ENCODE peak calls at places on chromosomes 16 and 17, in ten cellular contexts. One of them, this sample, is unnamed.

GRCh38 chr17:78315355-78316114 is 44.3 kb downstream of the SOCS3 start:
- DNase-seq in nephron progenitor cell: no peak
- DNase-seq in NB4: peak; percentile 36
- DNase-seq in cardiac muscle cell: no peak
- DNase-seq in mesothelial cell of epicardium: no peak
- DNase-seq in cardiac fibroblast: peak; percentile 94
- DNase-seq in fibroblast of lung: peak; percentile 90
- DNase-seq in brain microvascular endothelial cell: peak; percentile 86
- DNase-seq in astrocyte of the cerebellum: peak; percentile 86
- DNase-seq in esophagus squamous epithelium: no peak
- DNase-seq in this sample: peak; percentile 71

GRCh38 chr16:78742501-78743283 is 643.2 kb downstream of the WWOX start:
- DNase-seq in cardiac fibroblast: no peak
- DNase-seq in nephron progenitor cell: no peak
- DNase-seq in mesothelial cell of epicardium: no peak
- DNase-seq in cardiac muscle cell: no peak
- DNase-seq in brain microvascular endothelial cell: peak; percentile 47
- DNase-seq in NB4: peak; percentile 83
- DNase-seq in esophagus squamous epithelium: no peak
- DNase-seq in astrocyte of the cerebellum: no peak
- DNase-seq in fibroblast of lung: peak; percentile 10
- DNase-seq in this sample: no peak

GRCh38 chr17:77354420-77354720 is 213.6 kb downstream of the SEC14L1 start:
- DNase-seq in brain microvascular endothelial cell: no peak
- DNase-seq in nephron progenitor cell: no peak
- DNase-seq in astrocyte of the cerebellum: no peak
- DNase-seq in NB4: no peak
- DNase-seq in cardiac fibroblast: no peak
- DNase-seq in cardiac muscle cell: no peak
- DNase-seq in fibroblast of lung: no peak
- DNase-seq in esophagus squamous epithelium: no peak
- DNase-seq in mesothelial cell of epicardium: peak; percentile 11
- DNase-seq in this sample: no peak

GRCh38 chr17:76345377-76345945 is 8.3 kb downstream of the PRPSAP1 start:
- DNase-seq in NB4: no peak
- DNase-seq in nephron progenitor cell: no peak
- DNase-seq in fibroblast of lung: no peak
- DNase-seq in esophagus squamous epithelium: no peak
- DNase-seq in astrocyte of the cerebellum: no peak
- DNase-seq in mesothelial cell of epicardium: no peak
- DNase-seq in cardiac fibroblast: no peak
- DNase-seq in brain microvascular endothelial cell: no peak
- DNase-seq in cardiac muscle cell: no peak
- DNase-seq in this sample: no peak

GRCh38 chr16:73530529-73530928 is 482.6 kb upstream of the ZFHX3 start:
- DNase-seq in fibroblast of lung: no peak
- DNase-seq in cardiac muscle cell: no peak
- DNase-seq in brain microvascular endothelial cell: no peak
- DNase-seq in esophagus squamous epithelium: no peak
- DNase-seq in astrocyte of the cerebellum: no peak
- DNase-seq in nephron progenitor cell: no peak
- DNase-seq in mesothelial cell of epicardium: no peak
- DNase-seq in NB4: no peak
- DNase-seq in cardiac fibroblast: no peak
- DNase-seq in this sample: no peak

GRCh38 chr17:43427362-43428043 is 28.7 kb downstream of the ARL4D start:
- DNase-seq in astrocyte of the cerebellum: no peak
- DNase-seq in cardiac muscle cell: no peak
- DNase-seq in cardiac fibroblast: no peak
- DNase-seq in fibroblast of lung: no peak
- DNase-seq in esophagus squamous epithelium: no peak
- DNase-seq in mesothelial cell of epicardium: no peak
- DNase-seq in NB4: no peak
- DNase-seq in nephron progenitor cell: no peak
- DNase-seq in brain microvascular endothelial cell: no peak
- DNase-seq in this sample: no peak

GRCh38 chr16:69316595-69317034 is 5.5 kb downstream of the VPS4A start:
- DNase-seq in astrocyte of the cerebellum: no peak
- DNase-seq in brain microvascular endothelial cell: no peak
- DNase-seq in NB4: peak; percentile 8
- DNase-seq in mesothelial cell of epicardium: no peak
- DNase-seq in cardiac fibroblast: no peak
- DNase-seq in fibroblast of lung: no peak
- DNase-seq in esophagus squamous epithelium: no peak
- DNase-seq in nephron progenitor cell: no peak
- DNase-seq in cardiac muscle cell: no peak
- DNase-seq in this sample: no peak

GRCh38 chr17:44170499-44171201 is at the start of gene ASB16:
- DNase-seq in cardiac fibroblast: peak; percentile 33
- DNase-seq in NB4: no peak
- DNase-seq in brain microvascular endothelial cell: no peak
- DNase-seq in mesothelial cell of epicardium: no peak
- DNase-seq in fibroblast of lung: peak; percentile 41
- DNase-seq in nephron progenitor cell: no peak
- DNase-seq in astrocyte of the cerebellum: no peak
- DNase-seq in esophagus squamous epithelium: no peak
- DNase-seq in cardiac muscle cell: peak; percentile 87
- DNase-seq in this sample: no peak

GRCh38 chr17:38702900-38703741 is 2.0 kb upstream of the MLLT6 start:
- DNase-seq in cardiac fibroblast: no peak
- DNase-seq in nephron progenitor cell: peak; percentile 28
- DNase-seq in fibroblast of lung: peak; percentile 6
- DNase-seq in mesothelial cell of epicardium: no peak
- DNase-seq in astrocyte of the cerebellum: no peak
- DNase-seq in NB4: peak; percentile 62
- DNase-seq in esophagus squamous epithelium: no peak
- DNase-seq in cardiac muscle cell: no peak
- DNase-seq in brain microvascular endothelial cell: no peak
- DNase-seq in this sample: no peak

GRCh38 chr17:50848039-50848438 is 12.7 kb downstream of the WFIKKN2 start:
- DNase-seq in esophagus squamous epithelium: no peak
- DNase-seq in cardiac fibroblast: no peak
- DNase-seq in fibroblast of lung: no peak
- DNase-seq in astrocyte of the cerebellum: no peak
- DNase-seq in nephron progenitor cell: no peak
- DNase-seq in NB4: no peak
- DNase-seq in brain microvascular endothelial cell: no peak
- DNase-seq in mesothelial cell of epicardium: no peak
- DNase-seq in cardiac muscle cell: no peak
- DNase-seq in this sample: no peak
- TF ChIP-seq CTCF in esophagus squamous epithelium: no peak
- TF ChIP-seq CTCF in cardiac fibroblast: no peak
- TF ChIP-seq CTCF in fibroblast of lung: no peak
- TF ChIP-seq CTCF in astrocyte of the cerebellum: no peak
- TF ChIP-seq CTCF in nephron progenitor cell: no peak
- TF ChIP-seq CTCF in NB4: no peak
- TF ChIP-seq CTCF in brain microvascular endothelial cell: no peak
- TF ChIP-seq CTCF in mesothelial cell of epicardium: no peak
- TF ChIP-seq CTCF in cardiac muscle cell: no peak
- TF ChIP-seq CTCF in this sample: no peak

GRCh38 chr17:8380049-8380448 is 2.9 kb downstream of the RPL26 start:
- DNase-seq in esophagus squamous epithelium: no peak
- DNase-seq in fibroblast of lung: no peak
- DNase-seq in NB4: no peak
- DNase-seq in nephron progenitor cell: no peak
- DNase-seq in cardiac muscle cell: no peak
- DNase-seq in brain microvascular endothelial cell: no peak
- DNase-seq in mesothelial cell of epicardium: no peak
- DNase-seq in astrocyte of the cerebellum: no peak
- DNase-seq in cardiac fibroblast: no peak
- DNase-seq in this sample: no peak

GRCh38 chr17:8377422-8377821 is 918 bp upstream of the KRABD2 start:
- DNase-seq in mesothelial cell of epicardium: no peak
- DNase-seq in nephron progenitor cell: no peak
- DNase-seq in cardiac muscle cell: no peak
- DNase-seq in brain microvascular endothelial cell: no peak
- DNase-seq in NB4: no peak
- DNase-seq in fibroblast of lung: no peak
- DNase-seq in esophagus squamous epithelium: no peak
- DNase-seq in astrocyte of the cerebellum: no peak
- DNase-seq in cardiac fibroblast: no peak
- DNase-seq in this sample: no peak

GRCh38 chr17:8375738-8376259 is 705 bp downstream of the KRABD2 start:
- DNase-seq in nephron progenitor cell: no peak
- DNase-seq in NB4: no peak
- DNase-seq in esophagus squamous epithelium: no peak
- DNase-seq in brain microvascular endothelial cell: no peak
- DNase-seq in mesothelial cell of epicardium: no peak
- DNase-seq in astrocyte of the cerebellum: no peak
- DNase-seq in fibroblast of lung: peak; percentile 39
- DNase-seq in cardiac muscle cell: no peak
- DNase-seq in cardiac fibroblast: no peak
- DNase-seq in this sample: no peak

GRCh38 chr17:8372422-8372821 is 4.1 kb downstream of the KRABD2 start:
- DNase-seq in brain microvascular endothelial cell: no peak
- DNase-seq in fibroblast of lung: no peak
- DNase-seq in NB4: no peak
- DNase-seq in astrocyte of the cerebellum: no peak
- DNase-seq in nephron progenitor cell: no peak
- DNase-seq in cardiac muscle cell: no peak
- DNase-seq in esophagus squamous epithelium: no peak
- DNase-seq in mesothelial cell of epicardium: no peak
- DNase-seq in cardiac fibroblast: no peak
- DNase-seq in this sample: no peak

DNA sequence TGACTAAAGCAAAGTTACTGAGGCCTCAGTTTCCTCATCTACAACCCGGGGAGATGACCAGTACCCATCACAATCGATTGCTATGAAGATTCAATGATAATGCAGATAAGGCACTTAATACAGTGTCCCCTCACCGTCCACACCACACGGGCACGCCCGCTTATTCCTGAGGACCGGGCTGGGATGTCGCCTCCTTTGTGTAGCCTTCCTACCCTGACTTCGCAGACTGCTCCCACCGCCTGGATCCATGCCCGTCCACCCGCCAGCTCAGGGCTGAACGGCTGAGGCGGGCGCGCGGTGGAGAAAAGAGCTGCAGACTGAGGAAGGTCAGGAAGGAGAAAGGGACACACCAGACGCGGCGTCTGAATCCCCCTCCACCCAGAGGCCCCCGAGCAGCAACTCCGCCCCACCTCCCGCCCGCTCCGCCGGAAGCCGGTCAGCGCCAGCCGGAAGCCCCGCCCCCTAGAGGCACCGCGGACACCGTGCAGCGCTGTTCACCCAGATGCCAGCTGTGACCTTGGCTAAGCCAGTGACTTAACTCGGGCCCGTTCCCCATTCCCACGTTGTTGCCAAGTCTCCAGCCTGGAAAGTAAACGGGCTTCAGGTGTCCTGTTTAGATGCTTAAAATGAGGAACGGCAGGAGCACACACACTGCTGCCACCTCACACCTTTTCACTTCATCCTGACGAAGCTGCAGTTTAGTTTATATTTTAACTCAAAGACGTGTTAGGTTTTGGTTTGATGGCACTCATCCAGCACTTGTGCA is at the start of gene KRABD2:
- DNase-seq in mesothelial cell of epicardium: peak; percentile 92
- DNase-seq in fibroblast of lung: peak; percentile 83
- DNase-seq in nephron progenitor cell: peak; percentile 96
- DNase-seq in NB4: peak; percentile 87
- DNase-seq in cardiac fibroblast: peak; percentile 88
- DNase-seq in astrocyte of the cerebellum: no peak
- DNase-seq in brain microvascular endothelial cell: peak; percentile 68
- DNase-seq in cardiac muscle cell: peak; percentile 94
- DNase-seq in esophagus squamous epithelium: peak; percentile 21
- DNase-seq in this sample: no peak
- TF ChIP-seq CTCF in mesothelial cell of epicardium: peak; percentile 27
- TF ChIP-seq CTCF in fibroblast of lung: peak; percentile 53
- TF ChIP-seq CTCF in nephron progenitor cell: peak; percentile 50
- TF ChIP-seq CTCF in NB4: peak; percentile 35
- TF ChIP-seq CTCF in cardiac fibroblast: peak; percentile 51
- TF ChIP-seq CTCF in astrocyte of the cerebellum: peak; percentile 69
- TF ChIP-seq CTCF in brain microvascular endothelial cell: peak; percentile 71
- TF ChIP-seq CTCF in cardiac muscle cell: peak; percentile 58
- TF ChIP-seq CTCF in esophagus squamous epithelium: peak; percentile 61
- TF ChIP-seq CTCF in this sample: peak; percentile 67

GRCh38 chr17:79777166-79777843 is 643 bp upstream of the CBX2 start:
- DNase-seq in mesothelial cell of epicardium: peak; percentile 77
- DNase-seq in cardiac muscle cell: peak; percentile 58
- DNase-seq in brain microvascular endothelial cell: peak; percentile 9
- DNase-seq in astrocyte of the cerebellum: no peak
- DNase-seq in NB4: peak; percentile 86
- DNase-seq in nephron progenitor cell: peak; percentile 68
- DNase-seq in esophagus squamous epithelium: no peak
- DNase-seq in cardiac fibroblast: peak; percentile 66
- DNase-seq in fibroblast of lung: peak; percentile 42
- DNase-seq in this sample: no peak
- TF ChIP-seq CTCF in mesothelial cell of epicardium: no peak
- TF ChIP-seq CTCF in cardiac muscle cell: peak; percentile 36
- TF ChIP-seq CTCF in brain microvascular endothelial cell: peak; percentile 28
- TF ChIP-seq CTCF in astrocyte of the cerebellum: peak; percentile 33
- TF ChIP-seq CTCF in NB4: peak; percentile 32
- TF ChIP-seq CTCF in nephron progenitor cell: no peak
- TF ChIP-seq CTCF in esophagus squamous epithelium: no peak
- TF ChIP-seq CTCF in cardiac fibroblast: peak; percentile 4
- TF ChIP-seq CTCF in fibroblast of lung: peak; percentile 27
- TF ChIP-seq CTCF in this sample: peak; percentile 14

DNA sequence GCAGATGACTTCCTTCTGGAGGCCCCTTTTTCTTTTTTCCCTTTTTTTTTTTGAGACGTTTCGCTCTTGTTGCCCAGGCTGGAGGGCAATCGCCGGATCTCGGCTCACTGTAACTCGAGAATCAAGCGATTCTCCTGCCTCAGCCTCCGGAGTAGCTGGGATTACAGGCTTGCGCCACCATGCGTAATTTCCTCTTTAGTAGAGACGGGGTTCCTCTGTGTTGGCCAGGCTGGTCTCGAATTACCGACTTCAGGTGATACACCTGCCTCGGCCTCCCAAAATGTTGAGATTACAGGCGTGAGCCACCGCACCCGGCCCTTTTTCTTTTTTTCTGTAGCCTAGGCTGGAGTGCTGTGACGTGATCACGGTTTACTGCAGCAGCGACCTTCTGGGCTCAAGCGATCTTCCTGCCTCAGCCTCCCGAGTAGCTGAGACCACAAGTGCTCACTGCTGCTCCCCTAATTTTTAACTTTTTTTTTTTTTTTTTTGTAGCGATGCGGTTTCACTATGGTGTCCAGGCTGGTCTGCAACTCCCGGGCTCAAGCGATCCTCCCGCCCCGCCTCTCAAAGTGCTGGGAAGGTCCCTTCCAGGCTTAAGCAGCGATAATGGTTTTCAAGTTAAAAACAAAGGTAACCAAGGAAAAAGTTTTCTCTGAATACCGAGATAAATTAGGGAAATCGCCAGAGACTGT is 956 bp upstream of the IST1 start:
- DNase-seq in mesothelial cell of epicardium: peak; percentile 53
- DNase-seq in fibroblast of lung: peak; percentile 68
- DNase-seq in cardiac fibroblast: peak; percentile 74
- DNase-seq in NB4: peak; percentile 86
- DNase-seq in brain microvascular endothelial cell: peak; percentile 59
- DNase-seq in nephron progenitor cell: peak; percentile 50
- DNase-seq in cardiac muscle cell: peak; percentile 50
- DNase-seq in astrocyte of the cerebellum: peak; percentile 27
- DNase-seq in esophagus squamous epithelium: no peak
- DNase-seq in this sample: no peak
- TF ChIP-seq CTCF in mesothelial cell of epicardium: no peak
- TF ChIP-seq CTCF in fibroblast of lung: no peak
- TF ChIP-seq CTCF in cardiac fibroblast: no peak
- TF ChIP-seq CTCF in NB4: peak; percentile 11
- TF ChIP-seq CTCF in brain microvascular endothelial cell: peak; percentile 24
- TF ChIP-seq CTCF in nephron progenitor cell: no peak
- TF ChIP-seq CTCF in cardiac muscle cell: no peak
- TF ChIP-seq CTCF in astrocyte of the cerebellum: no peak
- TF ChIP-seq CTCF in esophagus squamous epithelium: no peak
- TF ChIP-seq CTCF in this sample: no peak